ENCODE peak calls at places on chromosomes 7 and 10, in seven cellular contexts. N is iris pigment epithelial cell; Q is NCI-H1092 treated with DMSO at 0.1 percent for 48 hours; M is RWPE1; B is activated T-helper 1 cell treated with anti-CD3 and anti-CD28 coated beads, Interleukin-2, amount 50 U/mL, for 16 hours; I is GM12892; E is ecto neural progenitor cell. X is an unnamed sample.
A peak's percentile ranks its signal among the peaks of the same experiment; 100 is the strongest.

GRCh38 chr10:12513775-12514663 is 164.7 kb downstream of the CAMK1D start:
- DNase-seq in Q (peak; percentile 85), N (no peak), B (no peak), E (no peak), M (no peak), I (no peak), X (peak; percentile 42)

GRCh38 chr10:1553951-1554350 is 183.4 kb downstream of the ADARB2 start:
- DNase-seq in M (no peak), E (no peak), N (no peak), I (no peak), B (no peak), Q (no peak), X (no peak)

GRCh38 chr10:3720228-3721019 is 64.6 kb downstream of the KLF6 start:
- DNase-seq in E (peak; percentile 5), N (peak; percentile 99), Q (no peak), B (no peak), I (no peak), M (peak; percentile 71), X (peak; percentile 81)

GRCh38 chr7:94621120-94621519 is 34.8 kb downstream of the SGCE start:
- DNase-seq in M (no peak), I (no peak), E (no peak), Q (no peak), N (no peak), B (no peak), X (no peak)

GRCh38 chr10:131902211-131902610 is 1.4 kb downstream of the PPP2R2D start:
- DNase-seq in Q (no peak), I (no peak), M (no peak), B (no peak), E (no peak), N (no peak), X (no peak)

GRCh38 chr10:67936416-67936815 is 52.0 kb downstream of the SIRT1 start:
- DNase-seq in E (no peak), M (no peak), Q (no peak), N (peak; percentile 67), I (no peak), B (no peak), X (no peak)

GRCh38 chr7:18553585-18554055 is 58.1 kb downstream of the HDAC9 start:
- DNase-seq in B (no peak), I (no peak), E (no peak), Q (peak; percentile 73), M (no peak), N (no peak), X (no peak)

GRCh38 chr7:96329189-96329588 is 7.3 kb upstream of the SLC25A13 start:
- DNase-seq in M (no peak), B (no peak), I (no peak), E (no peak), N (no peak), Q (peak; percentile 70), X (no peak)

X was measured in Ammon's horn.